ENCODE peak calls at places on chromosomes 1 and 21, in seven cellular contexts. One of them, this sample, is unnamed.

GRCh38 chr1:16208270-16208987 is 4.0 kb downstream of the ARHGEF19 start:
- DNase-seq in H9: no peak
- DNase-seq in AG09319: no peak
- DNase-seq in Panc1: no peak
- DNase-seq in iris pigment epithelial cell: peak; percentile 52
- DNase-seq in iPS-NIHi11: no peak
- DNase-seq in stimulated activated CD8-positive, alpha-beta memory T cell treated with anti-CD3 and anti-CD28 coated beads, Interleukin-15, amount 100 ng/mL, for 4 hours: no peak
- DNase-seq in this sample: no peak

GRCh38 chr1:3242408-3243270 is 173.6 kb downstream of the PRDM16 start:
- DNase-seq in Panc1: no peak
- DNase-seq in AG09319: no peak
- DNase-seq in iris pigment epithelial cell: no peak
- DNase-seq in iPS-NIHi11: no peak
- DNase-seq in H9: no peak
- DNase-seq in stimulated activated CD8-positive, alpha-beta memory T cell treated with anti-CD3 and anti-CD28 coated beads, Interleukin-15, amount 100 ng/mL, for 4 hours: no peak
- DNase-seq in this sample: no peak

GRCh38 chr1:90821793-90822359 is 104.8 kb upstream of the BARHL2 start:
- DNase-seq in stimulated activated CD8-positive, alpha-beta memory T cell treated with anti-CD3 and anti-CD28 coated beads, Interleukin-15, amount 100 ng/mL, for 4 hours: no peak
- DNase-seq in H9: no peak
- DNase-seq in Panc1: no peak
- DNase-seq in iris pigment epithelial cell: no peak
- DNase-seq in AG09319: no peak
- DNase-seq in iPS-NIHi11: no peak
- DNase-seq in this sample: no peak

GRCh38 chr1:100050139-100050538 is 80.3 kb downstream of the SLC35A3 start:
- DNase-seq in AG09319: no peak
- DNase-seq in H9: no peak
- DNase-seq in iPS-NIHi11: no peak
- DNase-seq in Panc1: no peak
- DNase-seq in iris pigment epithelial cell: no peak
- DNase-seq in stimulated activated CD8-positive, alpha-beta memory T cell treated with anti-CD3 and anti-CD28 coated beads, Interleukin-15, amount 100 ng/mL, for 4 hours: no peak
- DNase-seq in this sample: no peak

GRCh38 chr1:229855999-229856650 is 210.9 kb upstream of the GALNT2 start:
- DNase-seq in iris pigment epithelial cell: no peak
- DNase-seq in iPS-NIHi11: peak; percentile 21
- DNase-seq in H9: no peak
- DNase-seq in stimulated activated CD8-positive, alpha-beta memory T cell treated with anti-CD3 and anti-CD28 coated beads, Interleukin-15, amount 100 ng/mL, for 4 hours: no peak
- DNase-seq in AG09319: no peak
- DNase-seq in Panc1: no peak
- DNase-seq in this sample: no peak

GRCh38 chr1:157195521-157196244 is 57.5 kb upstream of the ETV3 start:
- DNase-seq in Panc1: no peak
- DNase-seq in H9: peak; percentile 42
- DNase-seq in iPS-NIHi11: no peak
- DNase-seq in stimulated activated CD8-positive, alpha-beta memory T cell treated with anti-CD3 and anti-CD28 coated beads, Interleukin-15, amount 100 ng/mL, for 4 hours: no peak
- DNase-seq in iris pigment epithelial cell: no peak
- DNase-seq in AG09319: no peak
- DNase-seq in this sample: no peak

GRCh38 chr1:17676387-17677060 is 78.6 kb upstream of the ACTL8 start:
- DNase-seq in AG09319: no peak
- DNase-seq in iPS-NIHi11: no peak
- DNase-seq in stimulated activated CD8-positive, alpha-beta memory T cell treated with anti-CD3 and anti-CD28 coated beads, Interleukin-15, amount 100 ng/mL, for 4 hours: no peak
- DNase-seq in iris pigment epithelial cell: no peak
- DNase-seq in Panc1: no peak
- DNase-seq in H9: no peak
- DNase-seq in this sample: no peak

GRCh38 chr1:53381790-53382401 is 54.0 kb upstream of the LRP8 start:
- DNase-seq in iPS-NIHi11: no peak
- DNase-seq in Panc1: peak; percentile 83
- DNase-seq in AG09319: no peak
- DNase-seq in H9: no peak
- DNase-seq in stimulated activated CD8-positive, alpha-beta memory T cell treated with anti-CD3 and anti-CD28 coated beads, Interleukin-15, amount 100 ng/mL, for 4 hours: no peak
- DNase-seq in iris pigment epithelial cell: peak; percentile 72
- DNase-seq in this sample: no peak

GRCh38 chr1:24664507-24665033 is 21.5 kb downstream of the SRRM1 start:
- DNase-seq in AG09319: no peak
- DNase-seq in iPS-NIHi11: no peak
- DNase-seq in Panc1: no peak
- DNase-seq in stimulated activated CD8-positive, alpha-beta memory T cell treated with anti-CD3 and anti-CD28 coated beads, Interleukin-15, amount 100 ng/mL, for 4 hours: no peak
- DNase-seq in iris pigment epithelial cell: no peak
- DNase-seq in H9: no peak
- DNase-seq in this sample: no peak

GRCh38 chr21:41948404-41948895 is 5.4 kb downstream of the C2CD2 start:
- DNase-seq in Panc1: no peak
- DNase-seq in AG09319: no peak
- DNase-seq in H9: no peak
- DNase-seq in iris pigment epithelial cell: no peak
- DNase-seq in stimulated activated CD8-positive, alpha-beta memory T cell treated with anti-CD3 and anti-CD28 coated beads, Interleukin-15, amount 100 ng/mL, for 4 hours: no peak
- DNase-seq in iPS-NIHi11: no peak
- DNase-seq in this sample: no peak

GRCh38 chr1:232684331-232685105 is 54.6 kb upstream of the SIPA1L2 start:
- DNase-seq in Panc1: no peak
- DNase-seq in iPS-NIHi11: no peak
- DNase-seq in stimulated activated CD8-positive, alpha-beta memory T cell treated with anti-CD3 and anti-CD28 coated beads, Interleukin-15, amount 100 ng/mL, for 4 hours: no peak
- DNase-seq in AG09319: no peak
- DNase-seq in H9: no peak
- DNase-seq in iris pigment epithelial cell: peak; percentile 67
- DNase-seq in this sample: no peak

GRCh38 chr21:40386301-40386911 is 460.6 kb downstream of the DSCAM start:
- DNase-seq in iris pigment epithelial cell: peak; percentile 1
- DNase-seq in Panc1: no peak
- DNase-seq in AG09319: no peak
- DNase-seq in iPS-NIHi11: peak; percentile 75
- DNase-seq in stimulated activated CD8-positive, alpha-beta memory T cell treated with anti-CD3 and anti-CD28 coated beads, Interleukin-15, amount 100 ng/mL, for 4 hours: no peak
- DNase-seq in H9: peak; percentile 74
- DNase-seq in this sample: no peak

GRCh38 chr1:157218671-157219070 is 80.5 kb upstream of the ETV3 start:
- DNase-seq in Panc1: no peak
- DNase-seq in H9: no peak
- DNase-seq in AG09319: no peak
- DNase-seq in iPS-NIHi11: no peak
- DNase-seq in stimulated activated CD8-positive, alpha-beta memory T cell treated with anti-CD3 and anti-CD28 coated beads, Interleukin-15, amount 100 ng/mL, for 4 hours: no peak
- DNase-seq in iris pigment epithelial cell: no peak
- DNase-seq in this sample: no peak

GRCh38 chr1:46198026-46198826 is at the start of gene POMGNT1:
- DNase-seq in AG09319: no peak
- DNase-seq in iPS-NIHi11: peak; percentile 98
- DNase-seq in H9: peak; percentile 68
- DNase-seq in iris pigment epithelial cell: peak; percentile 71
- DNase-seq in stimulated activated CD8-positive, alpha-beta memory T cell treated with anti-CD3 and anti-CD28 coated beads, Interleukin-15, amount 100 ng/mL, for 4 hours: peak; percentile 29
- DNase-seq in Panc1: no peak
- DNase-seq in this sample: no peak

GRCh38 chr1:25642710-25643109 is 26.1 kb downstream of the MAN1C1 start:
- DNase-seq in H9: no peak
- DNase-seq in iPS-NIHi11: no peak
- DNase-seq in Panc1: no peak
- DNase-seq in iris pigment epithelial cell: peak; percentile 84
- DNase-seq in stimulated activated CD8-positive, alpha-beta memory T cell treated with anti-CD3 and anti-CD28 coated beads, Interleukin-15, amount 100 ng/mL, for 4 hours: peak; percentile 49
- DNase-seq in AG09319: peak; percentile 25
- DNase-seq in this sample: no peak

GRCh38 chr21:43644609-43645008 is 14.7 kb downstream of the HSF2BP start:
- DNase-seq in iris pigment epithelial cell: peak; percentile 66
- DNase-seq in stimulated activated CD8-positive, alpha-beta memory T cell treated with anti-CD3 and anti-CD28 coated beads, Interleukin-15, amount 100 ng/mL, for 4 hours: no peak
- DNase-seq in Panc1: no peak
- DNase-seq in H9: no peak
- DNase-seq in AG09319: no peak
- DNase-seq in iPS-NIHi11: no peak
- DNase-seq in this sample: no peak

GRCh38 chr21:42646836-42647235 is 6.6 kb upstream of the PDE9A start:
- DNase-seq in H9: no peak
- DNase-seq in iPS-NIHi11: no peak
- DNase-seq in AG09319: no peak
- DNase-seq in Panc1: no peak
- DNase-seq in iris pigment epithelial cell: no peak
- DNase-seq in stimulated activated CD8-positive, alpha-beta memory T cell treated with anti-CD3 and anti-CD28 coated beads, Interleukin-15, amount 100 ng/mL, for 4 hours: no peak
- DNase-seq in this sample: no peak

GRCh38 chr1:95067069-95067468 is 5.7 kb downstream of the ALG14 start:
- DNase-seq in iPS-NIHi11: no peak
- DNase-seq in Panc1: no peak
- DNase-seq in H9: no peak
- DNase-seq in AG09319: no peak
- DNase-seq in iris pigment epithelial cell: no peak
- DNase-seq in stimulated activated CD8-positive, alpha-beta memory T cell treated with anti-CD3 and anti-CD28 coated beads, Interleukin-15, amount 100 ng/mL, for 4 hours: no peak
- DNase-seq in this sample: no peak

GRCh38 chr21:38652396-38652795 is 153.3 kb upstream of the ETS2 start:
- DNase-seq in iPS-NIHi11: no peak
- DNase-seq in AG09319: no peak
- DNase-seq in Panc1: no peak
- DNase-seq in stimulated activated CD8-positive, alpha-beta memory T cell treated with anti-CD3 and anti-CD28 coated beads, Interleukin-15, amount 100 ng/mL, for 4 hours: no peak
- DNase-seq in H9: no peak
- DNase-seq in iris pigment epithelial cell: no peak
- DNase-seq in this sample: no peak

This sample was measured in NCI-H1417 treated with DMSO at 0.1 percent for 48 hours.